ENCODE peak calls at places on chromosomes 2 and 18, in eight cellular contexts. One of them, this sample, is unnamed.

GRCh38 chr2:118186110-118186857 is 98.0 kb downstream of the INSIG2 start:
- DNase-seq in type B pancreatic cell: peak
- DNase-seq in cardiac muscle cell: peak
- DNase-seq in progenitor cell of endocrine pancreas: peak
- DNase-seq in GM20000: peak
- DNase-seq in endodermal cell: peak
- DNase-seq in left ventricle myocardium inferior: peak
- DNase-seq in choroid plexus epithelial cell: peak
- DNase-seq in this sample: peak

GRCh38 chr2:150165479-150165878 is 322.0 kb downstream of the RND3 start:
- DNase-seq in type B pancreatic cell: no peak
- DNase-seq in cardiac muscle cell: no peak
- DNase-seq in endodermal cell: no peak
- DNase-seq in left ventricle myocardium inferior: no peak
- DNase-seq in progenitor cell of endocrine pancreas: no peak
- DNase-seq in choroid plexus epithelial cell: no peak
- DNase-seq in GM20000: no peak
- DNase-seq in this sample: no peak

GRCh38 chr2:148903294-148903693 is 28.3 kb downstream of the KIF5C start:
- DNase-seq in progenitor cell of endocrine pancreas: no peak
- DNase-seq in left ventricle myocardium inferior: no peak
- DNase-seq in endodermal cell: no peak
- DNase-seq in choroid plexus epithelial cell: no peak
- DNase-seq in cardiac muscle cell: no peak
- DNase-seq in GM20000: no peak
- DNase-seq in type B pancreatic cell: no peak
- DNase-seq in this sample: no peak

GRCh38 chr18:13283746-13284145 is 65.2 kb downstream of the LDLRAD4 start:
- DNase-seq in type B pancreatic cell: no peak
- DNase-seq in choroid plexus epithelial cell: no peak
- DNase-seq in endodermal cell: no peak
- DNase-seq in GM20000: no peak
- DNase-seq in left ventricle myocardium inferior: no peak
- DNase-seq in progenitor cell of endocrine pancreas: no peak
- DNase-seq in cardiac muscle cell: no peak
- DNase-seq in this sample: no peak

GRCh38 chr2:172829229-172829628 is 93.6 kb downstream of the RAPGEF4 start:
- DNase-seq in left ventricle myocardium inferior: no peak
- DNase-seq in choroid plexus epithelial cell: peak
- DNase-seq in cardiac muscle cell: no peak
- DNase-seq in type B pancreatic cell: no peak
- DNase-seq in endodermal cell: no peak
- DNase-seq in GM20000: no peak
- DNase-seq in progenitor cell of endocrine pancreas: no peak
- DNase-seq in this sample: no peak

GRCh38 chr2:20304411-20304810 is 46.2 kb downstream of the PUM2 start:
- DNase-seq in cardiac muscle cell: no peak
- DNase-seq in progenitor cell of endocrine pancreas: no peak
- DNase-seq in GM20000: no peak
- DNase-seq in left ventricle myocardium inferior: no peak
- DNase-seq in endodermal cell: no peak
- DNase-seq in choroid plexus epithelial cell: peak
- DNase-seq in type B pancreatic cell: no peak
- DNase-seq in this sample: no peak

GRCh38 chr2:23356711-23357110 is 28.3 kb upstream of the KLHL29 start:
- DNase-seq in left ventricle myocardium inferior: no peak
- DNase-seq in cardiac muscle cell: no peak
- DNase-seq in choroid plexus epithelial cell: no peak
- DNase-seq in endodermal cell: no peak
- DNase-seq in progenitor cell of endocrine pancreas: no peak
- DNase-seq in type B pancreatic cell: no peak
- DNase-seq in GM20000: no peak
- DNase-seq in this sample: no peak

GRCh38 chr18:12934454-12935071 is 13.2 kb upstream of the SEH1L start:
- DNase-seq in progenitor cell of endocrine pancreas: peak
- DNase-seq in choroid plexus epithelial cell: peak
- DNase-seq in GM20000: peak
- DNase-seq in left ventricle myocardium inferior: peak
- DNase-seq in cardiac muscle cell: peak
- DNase-seq in endodermal cell: peak
- DNase-seq in type B pancreatic cell: peak
- DNase-seq in this sample: peak

GRCh38 chr2:231007159-231008045 is 11.5 kb downstream of the SPATA3 start:
- DNase-seq in endodermal cell: no peak
- DNase-seq in left ventricle myocardium inferior: no peak
- DNase-seq in cardiac muscle cell: no peak
- DNase-seq in choroid plexus epithelial cell: no peak
- DNase-seq in type B pancreatic cell: no peak
- DNase-seq in GM20000: no peak
- DNase-seq in progenitor cell of endocrine pancreas: no peak
- DNase-seq in this sample: no peak

GRCh38 chr2:62054916-62055315 is 141.0 kb upstream of the B3GNT2 start:
- DNase-seq in endodermal cell: no peak
- DNase-seq in cardiac muscle cell: no peak
- DNase-seq in left ventricle myocardium inferior: no peak
- DNase-seq in type B pancreatic cell: no peak
- DNase-seq in progenitor cell of endocrine pancreas: no peak
- DNase-seq in choroid plexus epithelial cell: no peak
- DNase-seq in GM20000: no peak
- DNase-seq in this sample: no peak

GRCh38 chr2:126368778-126369177 is 287.2 kb upstream of the GYPC start:
- DNase-seq in left ventricle myocardium inferior: no peak
- DNase-seq in type B pancreatic cell: no peak
- DNase-seq in choroid plexus epithelial cell: no peak
- DNase-seq in cardiac muscle cell: no peak
- DNase-seq in GM20000: no peak
- DNase-seq in endodermal cell: no peak
- DNase-seq in progenitor cell of endocrine pancreas: no peak
- DNase-seq in this sample: no peak

GRCh38 chr18:22174341-22175148 is 5.2 kb downstream of the GATA6 start:
- DNase-seq in endodermal cell: peak
- DNase-seq in type B pancreatic cell: no peak
- DNase-seq in cardiac muscle cell: peak
- DNase-seq in GM20000: no peak
- DNase-seq in progenitor cell of endocrine pancreas: no peak
- DNase-seq in left ventricle myocardium inferior: no peak
- DNase-seq in choroid plexus epithelial cell: peak
- DNase-seq in this sample: no peak

GRCh38 chr2:212227755-212228154 is 310.8 kb downstream of the ERBB4 start:
- DNase-seq in choroid plexus epithelial cell: peak
- DNase-seq in cardiac muscle cell: no peak
- DNase-seq in endodermal cell: no peak
- DNase-seq in type B pancreatic cell: no peak
- DNase-seq in left ventricle myocardium inferior: no peak
- DNase-seq in GM20000: no peak
- DNase-seq in progenitor cell of endocrine pancreas: no peak
- DNase-seq in this sample: no peak

GRCh38 chr2:85066874-85067351 is 66.3 kb upstream of the TCF7L1 start:
- DNase-seq in endodermal cell: peak
- DNase-seq in type B pancreatic cell: no peak
- DNase-seq in cardiac muscle cell: peak
- DNase-seq in progenitor cell of endocrine pancreas: peak
- DNase-seq in left ventricle myocardium inferior: peak
- DNase-seq in choroid plexus epithelial cell: peak
- DNase-seq in GM20000: peak
- DNase-seq in this sample: peak

GRCh38 chr18:55998071-55998522 is 410.1 kb upstream of the TCF4 start:
- DNase-seq in cardiac muscle cell: peak
- DNase-seq in type B pancreatic cell: no peak
- DNase-seq in endodermal cell: peak
- DNase-seq in GM20000: no peak
- DNase-seq in choroid plexus epithelial cell: peak
- DNase-seq in left ventricle myocardium inferior: no peak
- DNase-seq in progenitor cell of endocrine pancreas: no peak
- DNase-seq in this sample: no peak

GRCh38 chr2:16022548-16023240 is 82.3 kb downstream of the MYCN start:
- DNase-seq in cardiac muscle cell: no peak
- DNase-seq in endodermal cell: no peak
- DNase-seq in type B pancreatic cell: no peak
- DNase-seq in GM20000: no peak
- DNase-seq in choroid plexus epithelial cell: no peak
- DNase-seq in left ventricle myocardium inferior: no peak
- DNase-seq in progenitor cell of endocrine pancreas: no peak
- DNase-seq in this sample: no peak

GRCh38 chr2:15560404-15560987 is 638 bp downstream of the NBAS start:
- DNase-seq in GM20000: peak
- DNase-seq in cardiac muscle cell: peak
- DNase-seq in type B pancreatic cell: no peak
- DNase-seq in endodermal cell: peak
- DNase-seq in left ventricle myocardium inferior: no peak
- DNase-seq in progenitor cell of endocrine pancreas: no peak
- DNase-seq in choroid plexus epithelial cell: peak
- DNase-seq in this sample: no peak

GRCh38 chr18:48790226-48790863 is 160.4 kb downstream of the SMAD7 start:
- DNase-seq in cardiac muscle cell: no peak
- DNase-seq in progenitor cell of endocrine pancreas: no peak
- DNase-seq in choroid plexus epithelial cell: peak
- DNase-seq in endodermal cell: peak
- DNase-seq in type B pancreatic cell: no peak
- DNase-seq in left ventricle myocardium inferior: peak
- DNase-seq in GM20000: no peak
- DNase-seq in this sample: no peak

GRCh38 chr2:70750320-70750719 is 17.7 kb downstream of the ADD2 start:
- DNase-seq in choroid plexus epithelial cell: no peak
- DNase-seq in cardiac muscle cell: no peak
- DNase-seq in GM20000: no peak
- DNase-seq in endodermal cell: no peak
- DNase-seq in progenitor cell of endocrine pancreas: no peak
- DNase-seq in type B pancreatic cell: no peak
- DNase-seq in left ventricle myocardium inferior: no peak
- DNase-seq in this sample: no peak

DNA sequence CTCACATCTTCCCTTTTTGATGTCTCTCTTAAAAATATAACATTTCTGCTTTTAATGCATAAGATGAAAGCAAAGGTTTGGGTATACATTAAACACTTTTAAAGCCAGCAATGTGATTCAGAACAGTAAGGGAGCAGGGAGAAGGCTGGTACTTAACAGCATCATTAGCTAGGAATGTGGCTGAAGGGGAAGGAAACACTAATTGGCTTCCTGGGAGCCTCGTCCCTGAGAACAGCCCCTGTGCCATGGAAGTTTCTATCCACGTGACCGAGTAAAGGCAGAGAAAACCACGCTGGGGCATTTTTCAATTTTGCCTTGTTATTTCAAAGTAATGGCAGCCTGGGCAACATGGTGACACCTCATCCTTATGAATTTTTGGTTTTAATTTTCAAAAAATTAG is 109.2 kb upstream of the GPC1 start:
- DNase-seq in left ventricle myocardium inferior: no peak
- DNase-seq in progenitor cell of endocrine pancreas: no peak
- DNase-seq in type B pancreatic cell: peak
- DNase-seq in cardiac muscle cell: no peak
- DNase-seq in choroid plexus epithelial cell: peak
- DNase-seq in endodermal cell: peak
- DNase-seq in GM20000: no peak
- DNase-seq in this sample: no peak
- TF ChIP-seq CTCF in left ventricle myocardium inferior: no peak
- TF ChIP-seq CTCF in progenitor cell of endocrine pancreas: no peak
- TF ChIP-seq CTCF in type B pancreatic cell: no peak
- TF ChIP-seq CTCF in cardiac muscle cell: no peak
- TF ChIP-seq CTCF in choroid plexus epithelial cell: no peak
- TF ChIP-seq CTCF in endodermal cell: no peak
- TF ChIP-seq CTCF in GM20000: no peak
- TF ChIP-seq CTCF in this sample: no peak

GRCh38 chr2:239811001-239811798 is 213.9 kb downstream of the NDUFA10 start:
- DNase-seq in cardiac muscle cell: no peak
- DNase-seq in progenitor cell of endocrine pancreas: no peak
- DNase-seq in endodermal cell: peak
- DNase-seq in GM20000: no peak
- DNase-seq in left ventricle myocardium inferior: no peak
- DNase-seq in type B pancreatic cell: no peak
- DNase-seq in choroid plexus epithelial cell: no peak
- DNase-seq in this sample: no peak
- TF ChIP-seq CTCF in cardiac muscle cell: no peak
- TF ChIP-seq CTCF in progenitor cell of endocrine pancreas: no peak
- TF ChIP-seq CTCF in endodermal cell: no peak
- TF ChIP-seq CTCF in GM20000: no peak
- TF ChIP-seq CTCF in left ventricle myocardium inferior: no peak
- TF ChIP-seq CTCF in type B pancreatic cell: no peak
- TF ChIP-seq CTCF in choroid plexus epithelial cell: no peak
- TF ChIP-seq CTCF in this sample: no peak

DNA sequence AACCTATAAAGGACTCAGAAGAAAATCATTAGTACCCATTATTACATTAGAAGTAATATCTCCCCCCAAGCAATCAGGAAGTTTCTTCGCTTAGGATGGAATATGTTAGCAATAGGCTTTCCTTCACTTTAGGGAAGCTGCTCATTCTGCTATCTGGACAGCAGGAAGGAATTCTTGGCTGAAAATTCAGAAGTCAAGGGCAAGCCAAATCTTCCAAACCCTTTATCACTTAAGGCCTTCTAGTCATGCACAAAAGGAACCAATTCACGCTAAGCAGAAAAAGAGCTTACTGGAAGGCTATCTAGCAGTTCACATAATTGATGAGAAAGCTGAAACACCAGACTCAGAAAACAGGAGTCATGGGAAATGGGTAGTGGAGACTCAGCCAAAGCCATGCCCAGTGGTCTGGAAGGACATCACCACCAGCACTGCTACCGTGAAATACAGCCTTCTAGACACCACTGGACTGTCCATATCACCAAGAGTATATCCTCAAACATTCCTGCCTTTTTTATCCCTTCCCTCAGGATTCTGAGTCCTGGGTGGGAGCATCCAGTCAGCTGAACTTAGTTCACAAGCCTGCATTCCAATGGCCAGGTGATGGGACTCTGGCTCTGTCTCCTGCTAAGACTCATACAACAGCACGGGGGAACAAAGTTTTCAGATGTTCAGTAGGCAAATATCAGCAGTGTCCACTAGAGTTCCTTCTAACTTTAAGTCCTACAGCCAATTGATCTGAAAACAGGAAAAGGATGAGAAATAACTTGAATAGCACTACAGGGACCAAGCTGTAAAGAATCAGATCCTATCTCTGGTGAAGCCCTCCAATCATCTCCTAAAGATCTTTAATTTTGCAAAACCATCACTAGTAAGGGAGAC is 14.8 kb upstream of the ADAM17 start:
- DNase-seq in choroid plexus epithelial cell: peak
- DNase-seq in cardiac muscle cell: no peak
- DNase-seq in type B pancreatic cell: no peak
- DNase-seq in left ventricle myocardium inferior: no peak
- DNase-seq in endodermal cell: no peak
- DNase-seq in progenitor cell of endocrine pancreas: no peak
- DNase-seq in GM20000: no peak
- DNase-seq in this sample: no peak
- TF ChIP-seq CTCF in choroid plexus epithelial cell: peak
- TF ChIP-seq CTCF in cardiac muscle cell: no peak
- TF ChIP-seq CTCF in type B pancreatic cell: no peak
- TF ChIP-seq CTCF in left ventricle myocardium inferior: no peak
- TF ChIP-seq CTCF in endodermal cell: no peak
- TF ChIP-seq CTCF in progenitor cell of endocrine pancreas: no peak
- TF ChIP-seq CTCF in GM20000: no peak
- TF ChIP-seq CTCF in this sample: no peak

DNA sequence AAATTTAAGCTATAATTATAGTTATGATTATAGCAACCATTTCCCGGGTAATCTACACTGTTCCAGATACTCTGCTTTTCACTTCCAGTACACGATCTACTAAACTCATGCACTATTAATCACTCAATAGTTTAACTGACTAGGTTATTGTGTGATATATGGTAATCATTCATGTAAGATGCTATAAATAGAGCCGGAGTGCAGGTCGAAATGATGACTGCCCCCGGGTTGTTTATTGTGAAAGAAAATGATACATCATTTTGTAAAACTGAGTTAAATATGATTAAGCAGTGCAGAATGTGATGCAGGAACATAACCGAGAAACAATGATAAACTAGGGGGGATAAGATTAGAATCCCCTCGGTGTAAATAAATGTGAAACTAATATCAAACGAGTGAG is 434.6 kb upstream of the DSEL start:
- DNase-seq in left ventricle myocardium inferior: no peak
- DNase-seq in choroid plexus epithelial cell: peak
- DNase-seq in cardiac muscle cell: no peak
- DNase-seq in type B pancreatic cell: no peak
- DNase-seq in GM20000: no peak
- DNase-seq in progenitor cell of endocrine pancreas: no peak
- DNase-seq in endodermal cell: no peak
- DNase-seq in this sample: no peak
- TF ChIP-seq CTCF in left ventricle myocardium inferior: no peak
- TF ChIP-seq CTCF in choroid plexus epithelial cell: no peak
- TF ChIP-seq CTCF in cardiac muscle cell: no peak
- TF ChIP-seq CTCF in type B pancreatic cell: no peak
- TF ChIP-seq CTCF in GM20000: no peak
- TF ChIP-seq CTCF in progenitor cell of endocrine pancreas: no peak
- TF ChIP-seq CTCF in endodermal cell: no peak
- TF ChIP-seq CTCF in this sample: no peak

This sample was measured in CD4-positive, alpha-beta T cell.